ENCODE peak calls at places on chromosomes 2 and 18, in seven cellular contexts. X is fibroblast of lung, R is GM20000, J is AG04450, Y is tibial nerve, W is AG09319, G is AG04449. D is an unnamed sample.

GRCh38 chr18:31429623-31430022 is 17.9 kb upstream of the DSG3 start:
- DNase-seq in X (no peak), R (no peak), J (no peak), Y (no peak), W (no peak), G (no peak), D (no peak)

GRCh38 chr2:40218679-40219078 is 233.2 kb downstream of the SLC8A1 start:
- DNase-seq in X (no peak), R (no peak), J (no peak), Y (peak), W (no peak), G (no peak), D (no peak)

GRCh38 chr2:32289165-32290054 is 11.7 kb downstream of the YIPF4 start:
- DNase-seq in X (peak), R (no peak), J (peak), Y (no peak), W (peak), G (peak), D (peak)

GRCh38 chr2:241776336-241777166 is at the start of gene GAL3ST2:
- DNase-seq in X (no peak), R (peak), J (no peak), Y (no peak), W (no peak), G (no peak), D (no peak)

GRCh38 chr2:177396630-177397460 is 4.3 kb downstream of the AGPS start:
- DNase-seq in X (peak), R (no peak), J (no peak), Y (no peak), W (peak), G (peak), D (peak)

GRCh38 chr2:221465776-221466175 is 106.3 kb downstream of the EPHA4 start:
- DNase-seq in X (peak), R (no peak), J (no peak), Y (no peak), W (no peak), G (no peak), D (no peak)

GRCh38 chr18:10453885-10454772 is at the start of gene APCDD1:
- DNase-seq in X (peak), R (no peak), J (no peak), Y (peak), W (no peak), G (no peak), D (no peak)

GRCh38 chr18:77271720-77272481 is 22.3 kb downstream of the GALR1 start:
- DNase-seq in X (peak), R (no peak), J (no peak), Y (no peak), W (no peak), G (peak), D (peak)

GRCh38 chr2:172995323-172996244 is 80.1 kb upstream of the MAP3K20 start:
- DNase-seq in X (peak), R (no peak), J (peak), Y (peak), W (peak), G (peak), D (peak)

GRCh38 chr18:78774741-78775141 is 204.9 kb upstream of the SALL3 start:
- DNase-seq in X (no peak), R (no peak), J (no peak), Y (no peak), W (no peak), G (no peak), D (no peak)

GRCh38 chr2:179129574-179130238 is 79.8 kb upstream of the CCDC141 start:
- DNase-seq in X (peak), R (peak), J (no peak), Y (no peak), W (no peak), G (no peak), D (peak)

GRCh38 chr2:177598321-177598922 is 205.8 kb downstream of the AGPS start:
- DNase-seq in X (peak), R (no peak), J (no peak), Y (peak), W (peak), G (no peak), D (peak)

GRCh38 chr2:10486601-10487079 is 38.5 kb upstream of the ODC1 start:
- DNase-seq in X (no peak), R (no peak), J (no peak), Y (no peak), W (no peak), G (no peak), D (no peak)

GRCh38 chr18:46624127-46624526 is 32.9 kb downstream of the LOXHD1 start:
- DNase-seq in X (no peak), R (no peak), J (no peak), Y (no peak), W (no peak), G (no peak), D (no peak)

GRCh38 chr18:46621871-46622270 is 35.1 kb downstream of the LOXHD1 start:
- DNase-seq in X (no peak), R (no peak), J (no peak), Y (no peak), W (no peak), G (no peak), D (no peak)

GRCh38 chr18:46622451-46622850 is 34.6 kb downstream of the LOXHD1 start:
- DNase-seq in X (no peak), R (no peak), J (no peak), Y (no peak), W (no peak), G (no peak), D (no peak)

GRCh38 chr18:46623541-46623940 is 33.5 kb downstream of the LOXHD1 start:
- DNase-seq in X (no peak), R (no peak), J (no peak), Y (no peak), W (no peak), G (no peak), D (peak)

GRCh38 chr18:46622999-46623398 is 34.0 kb downstream of the LOXHD1 start:
- DNase-seq in X (peak), R (no peak), J (no peak), Y (no peak), W (no peak), G (no peak), D (peak)
- TF ChIP-seq CTCF in X (peak), R (no peak), J (no peak), Y (no peak), W (no peak), G (no peak), D (no peak)

GRCh38 chr2:214076527-214076926 is 334.3 kb upstream of the VWC2L start:
- DNase-seq in X (no peak), R (no peak), J (no peak), Y (no peak), W (no peak), G (peak), D (no peak)

GRCh38 chr2:214077727-214078126 is 333.1 kb upstream of the VWC2L start:
- DNase-seq in X (peak), R (no peak), J (no peak), Y (no peak), W (no peak), G (no peak), D (no peak)

GRCh38 chr2:214075446-214075845 is 335.4 kb upstream of the VWC2L start:
- DNase-seq in X (no peak), R (no peak), J (no peak), Y (no peak), W (no peak), G (peak), D (no peak)

DNA sequence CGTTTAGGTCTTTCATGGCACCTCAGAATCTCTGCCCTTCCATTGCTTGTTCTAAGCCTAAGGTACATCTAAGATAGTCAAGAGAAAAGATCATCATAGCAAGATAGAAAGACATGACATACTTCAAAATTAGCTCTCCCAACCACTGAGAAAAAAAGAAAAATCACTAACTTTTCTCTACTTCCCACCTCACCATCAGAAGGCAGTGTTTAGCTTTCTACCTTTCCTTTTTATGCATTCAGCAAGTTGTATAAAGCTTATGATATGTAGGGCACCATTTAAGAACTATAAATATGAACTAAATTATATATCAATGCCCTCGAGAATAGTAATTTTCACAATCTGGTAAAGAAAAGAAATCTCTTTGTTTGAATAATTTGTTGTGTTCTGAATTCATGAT is 331.8 kb upstream of the VWC2L start:
- DNase-seq in X (no peak), R (no peak), J (no peak), Y (no peak), W (no peak), G (no peak), D (no peak)
- TF ChIP-seq CTCF in X (no peak), R (no peak), J (no peak), Y (no peak), W (no peak), G (peak), D (no peak)

DNA sequence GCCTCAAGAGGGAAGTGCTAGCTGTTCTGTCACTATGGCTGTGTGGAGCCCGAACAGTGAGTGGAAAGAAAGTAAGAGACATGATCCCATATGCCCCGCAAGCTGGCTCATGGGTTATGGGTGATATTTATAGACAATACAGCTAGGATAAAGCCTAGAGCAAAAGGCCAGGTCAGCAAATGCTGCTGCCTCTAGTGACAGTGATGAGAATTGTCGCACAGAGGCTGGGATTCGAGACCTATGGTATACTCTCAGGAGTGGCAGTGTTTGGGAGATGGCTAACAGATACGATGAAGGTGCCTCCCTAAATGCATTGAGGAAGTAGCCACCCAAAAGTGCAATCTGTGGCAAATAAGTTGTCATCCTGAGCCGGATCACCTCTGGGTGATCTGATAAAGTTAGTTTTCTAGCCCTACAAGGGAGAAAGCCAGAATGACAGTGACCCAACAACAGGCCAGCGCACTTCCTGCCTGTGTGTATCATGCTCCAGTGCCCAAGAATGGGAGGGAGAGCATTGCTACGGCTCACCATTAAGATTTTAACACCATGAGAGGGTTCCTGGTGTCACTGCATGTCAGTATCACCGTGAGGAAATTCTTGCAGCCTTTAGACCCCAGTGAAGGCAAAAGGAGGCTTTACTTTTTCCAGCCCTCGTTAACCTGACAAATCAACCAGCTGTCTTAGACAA is 92.3 kb upstream of the TGFA start:
- DNase-seq in X (no peak), R (no peak), J (no peak), Y (no peak), W (no peak), G (no peak), D (no peak)
- TF ChIP-seq CTCF in X (no peak), R (no peak), J (no peak), Y (no peak), W (no peak), G (no peak), D (peak)

GRCh38 chr2:113236367-113237159 is 42.2 kb downstream of the PAX8 start:
- DNase-seq in X (no peak), R (no peak), J (no peak), Y (no peak), W (no peak), G (no peak), D (no peak)

GRCh38 chr2:113240915-113241911 is 37.5 kb downstream of the PAX8 start:
- DNase-seq in X (peak), R (no peak), J (peak), Y (peak), W (peak), G (peak), D (peak)

GRCh38 chr2:113242318-113242717 is 36.4 kb downstream of the PAX8 start:
- DNase-seq in X (no peak), R (no peak), J (no peak), Y (no peak), W (no peak), G (no peak), D (no peak)

GRCh38 chr2:113237604-113238003 is 41.1 kb downstream of the PAX8 start:
- DNase-seq in X (no peak), R (no peak), J (no peak), Y (no peak), W (no peak), G (no peak), D (no peak)

DNA sequence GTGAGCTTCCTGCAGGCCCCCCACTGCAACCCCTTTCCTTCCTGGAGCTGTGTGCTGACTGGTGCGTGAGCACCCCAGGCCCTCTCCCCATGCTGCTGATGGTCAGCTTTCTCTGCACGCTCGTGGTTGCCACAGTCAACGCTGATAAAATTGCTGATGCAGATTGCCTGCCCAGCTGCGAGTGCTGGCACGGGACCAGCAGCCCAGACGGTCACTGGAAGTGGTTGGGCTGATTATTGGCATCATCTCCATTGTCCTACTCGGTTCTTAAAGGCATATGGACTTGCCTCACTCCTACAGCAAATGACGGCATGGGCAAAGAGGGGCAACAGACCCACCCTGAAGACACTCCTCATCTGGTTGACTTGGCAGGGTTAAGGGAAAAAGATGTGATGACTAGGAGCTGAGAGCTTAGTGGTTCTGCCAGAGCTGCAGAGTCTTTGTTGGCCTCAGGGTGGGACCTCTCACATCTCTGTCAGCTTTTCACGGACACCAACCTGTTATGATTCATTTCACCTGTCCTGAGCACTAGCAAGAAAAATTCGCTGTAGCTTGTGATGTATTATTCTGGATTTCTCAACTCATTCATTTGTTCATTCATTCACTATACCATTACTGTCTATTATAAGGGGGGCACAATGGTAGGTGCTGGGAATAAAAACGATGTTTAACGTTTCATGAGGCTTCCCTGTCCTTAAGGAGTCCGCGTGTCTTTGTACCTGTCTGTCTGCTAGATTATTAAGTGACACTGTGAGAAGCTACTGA is 38.4 kb downstream of the PAX8 start:
- DNase-seq in X (peak), R (no peak), J (peak), Y (peak), W (peak), G (peak), D (peak)
- TF ChIP-seq CTCF in X (no peak), R (no peak), J (peak), Y (no peak), W (no peak), G (no peak), D (peak)

DNA sequence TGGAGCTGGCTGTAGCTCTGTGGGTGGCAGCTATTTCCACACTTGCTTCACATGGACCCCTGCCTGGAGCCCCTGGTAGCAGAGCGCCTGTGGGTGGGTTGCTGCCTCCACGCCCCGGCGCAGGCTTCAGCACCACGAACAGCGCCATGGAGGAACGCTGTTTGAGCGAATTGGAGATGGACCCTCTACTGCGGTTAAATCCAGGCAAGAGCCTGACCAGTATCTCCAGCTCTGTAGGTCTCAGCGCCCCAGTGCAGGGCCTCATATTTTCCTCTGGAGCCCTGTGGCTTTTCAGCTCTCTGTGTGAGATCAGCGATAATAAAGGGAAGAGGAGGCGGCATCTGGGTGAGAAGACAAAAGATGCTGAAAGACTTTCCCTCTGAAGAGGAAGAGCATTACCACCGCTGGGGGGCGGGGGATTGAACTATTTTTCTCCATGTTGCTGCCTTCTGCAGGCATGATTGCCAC is 12.0 kb downstream of the ONECUT2 start:
- DNase-seq in X (peak), R (peak), J (no peak), Y (no peak), W (no peak), G (no peak), D (peak)
- TF ChIP-seq CTCF in X (no peak), R (no peak), J (no peak), Y (no peak), W (no peak), G (no peak), D (no peak)

D was measured in fibroblast of pulmonary artery.